ENCODE peak calls at places on chromosomes 12 and 14, in ten cellular contexts. A is ecto neural progenitor cell, X is GM18507, V is GM20000, W is small intestine, T is AG04450, S is AG09309, N is amniotic stem cell, I is SHP77, Z is mesenchymal stem cell. C is an unnamed sample.
A peak's percentile ranks its signal among the peaks of the same experiment; 100 is the strongest.

GRCh38 chr12:58529114-58529665 is 391.1 kb downstream of the LRIG3 start:
- DNase-seq in A (no peak), X (no peak), V (no peak), W (no peak), T (no peak), S (peak; percentile 10), N (no peak), I (no peak), Z (peak; percentile 91), C (peak; percentile 89)

GRCh38 chr14:54374117-54374884 is 22.5 kb upstream of the CDKN3 start:
- DNase-seq in A (no peak), X (no peak), V (no peak), W (peak; percentile 79), T (no peak), S (no peak), N (no peak), I (no peak), Z (no peak), C (peak; percentile 34)

GRCh38 chr12:28708918-28709371 is 440.1 kb upstream of the FAR2 start:
- DNase-seq in A (no peak), X (no peak), V (no peak), W (no peak), T (peak; percentile 27), S (peak; percentile 75), N (peak; percentile 59), I (no peak), Z (peak; percentile 20), C (peak; percentile 85)

GRCh38 chr12:50224026-50224692 is 57.0 kb upstream of the CERS5 start:
- DNase-seq in A (no peak), X (no peak), V (no peak), W (peak; percentile 73), T (no peak), S (no peak), N (no peak), I (peak; percentile 86), Z (peak; percentile 69), C (no peak)

GRCh38 chr12:12922191-12922616 is 29.8 kb downstream of the GPRC5D start:
- DNase-seq in A (no peak), X (no peak), V (no peak), W (no peak), T (no peak), S (no peak), N (no peak), I (no peak), Z (peak; percentile 60), C (peak; percentile 87)

GRCh38 chr14:74402264-74403251 is 23.5 kb downstream of the SYNDIG1L start:
- DNase-seq in A (no peak), X (no peak), V (no peak), W (no peak), T (no peak), S (no peak), N (no peak), I (no peak), Z (no peak), C (no peak)

GRCh38 chr12:92844147-92844763 is 84.8 kb downstream of the EEA1 start:
- DNase-seq in A (no peak), X (no peak), V (no peak), W (no peak), T (no peak), S (no peak), N (no peak), I (no peak), Z (no peak), C (no peak)

GRCh38 chr12:84502907-84503787 is 409.5 kb downstream of the SLC6A15 start:
- DNase-seq in A (peak; percentile 68), X (peak; percentile 0), V (peak; percentile 39), W (peak; percentile 27), T (peak; percentile 55), S (peak; percentile 37), N (peak; percentile 40), I (peak; percentile 56), Z (peak; percentile 75), C (peak; percentile 79)

GRCh38 chr12:107138990-107139389 is 45.6 kb upstream of the CRY1 start:
- DNase-seq in A (no peak), X (no peak), V (no peak), W (no peak), T (no peak), S (no peak), N (no peak), I (no peak), Z (no peak), C (no peak)

GRCh38 chr14:58693048-58693447 is 55.3 kb downstream of the DACT1 start:
- DNase-seq in A (no peak), X (no peak), V (no peak), W (no peak), T (no peak), S (no peak), N (no peak), I (no peak), Z (no peak), C (no peak)

GRCh38 chr12:74349925-74350324 is 187.7 kb upstream of the ATXN7L3B start:
- DNase-seq in A (no peak), X (no peak), V (no peak), W (no peak), T (no peak), S (no peak), N (peak; percentile 8), I (no peak), Z (no peak), C (peak; percentile 41)

GRCh38 chr12:26636710-26637328 is 196.2 kb downstream of the ITPR2 start:
- DNase-seq in A (no peak), X (no peak), V (no peak), W (no peak), T (no peak), S (no peak), N (no peak), I (no peak), Z (peak; percentile 61), C (peak; percentile 91)

GRCh38 chr12:64160718-64161060 is 61.4 kb downstream of the KICS2 start:
- DNase-seq in A (no peak), X (no peak), V (no peak), W (no peak), T (peak; percentile 20), S (no peak), N (no peak), I (no peak), Z (no peak), C (peak; percentile 75)

GRCh38 chr12:112285600-112286401 is 96.4 kb downstream of the HECTD4 start:
- DNase-seq in A (no peak), X (no peak), V (no peak), W (no peak), T (no peak), S (no peak), N (no peak), I (peak; percentile 76), Z (no peak), C (no peak)

GRCh38 chr12:6700646-6701051 is at the start of gene PIANP:
- DNase-seq in A (no peak), X (no peak), V (no peak), W (no peak), T (no peak), S (no peak), N (peak; percentile 42), I (no peak), Z (peak; percentile 40), C (no peak)

GRCh38 chr14:87491816-87492215 is 501.2 kb downstream of the GALC start:
- DNase-seq in A (no peak), X (no peak), V (no peak), W (no peak), T (no peak), S (no peak), N (no peak), I (no peak), Z (no peak), C (no peak)

GRCh38 chr12:29234965-29235364 is 85.9 kb downstream of the FAR2 start:
- DNase-seq in A (no peak), X (no peak), V (no peak), W (no peak), T (no peak), S (no peak), N (no peak), I (no peak), Z (peak; percentile 30), C (peak; percentile 76)

GRCh38 chr12:42002563-42002962 is 142.1 kb downstream of the GXYLT1 start:
- DNase-seq in A (no peak), X (no peak), V (no peak), W (no peak), T (no peak), S (no peak), N (no peak), I (no peak), Z (no peak), C (no peak)

GRCh38 chr14:52338282-52338681 is 24.2 kb downstream of the PTGER2 start:
- DNase-seq in A (no peak), X (no peak), V (no peak), W (no peak), T (no peak), S (no peak), N (peak; percentile 26), I (no peak), Z (peak; percentile 46), C (peak; percentile 87)

GRCh38 chr12:3632256-3633240 is 120.4 kb downstream of the CRACR2A start:
- DNase-seq in A (no peak), X (no peak), V (no peak), W (no peak), T (no peak), S (no peak), N (no peak), I (no peak), Z (no peak), C (peak; percentile 54)

GRCh38 chr14:88616697-88617096 is 53.9 kb downstream of the ZC3H14 start:
- DNase-seq in A (no peak), X (no peak), V (no peak), W (no peak), T (no peak), S (no peak), N (no peak), I (no peak), Z (no peak), C (no peak)

GRCh38 chr14:20093442-20093841 is 17.1 kb upstream of the OR4K17 start:
- DNase-seq in A (no peak), X (no peak), V (no peak), W (no peak), T (no peak), S (no peak), N (no peak), I (no peak), Z (no peak), C (no peak)

GRCh38 chr12:104079024-104079423 is 14.7 kb downstream of the HCFC2 start:
- DNase-seq in A (no peak), X (no peak), V (no peak), W (no peak), T (no peak), S (no peak), N (no peak), I (no peak), Z (no peak), C (no peak)

GRCh38 chr14:93943052-93943451 is 15.9 kb downstream of the FAM181A start:
- DNase-seq in A (no peak), X (no peak), V (no peak), W (no peak), T (peak; percentile 27), S (no peak), N (no peak), I (no peak), Z (peak; percentile 82), C (peak; percentile 77)

GRCh38 chr14:74955229-74955999 is at the start of gene PGF:
- DNase-seq in A (peak; percentile 85), X (no peak), V (peak; percentile 77), W (peak; percentile 59), T (no peak), S (no peak), N (no peak), I (peak; percentile 51), Z (peak; percentile 70), C (peak; percentile 28)

GRCh38 chr12:68359669-68360068 is 27.5 kb upstream of the MDM1 start:
- DNase-seq in A (no peak), X (no peak), V (no peak), W (no peak), T (no peak), S (no peak), N (no peak), I (no peak), Z (no peak), C (no peak)

GRCh38 chr14:72547999-72548398 is 345.9 kb downstream of the DPF3 start:
- DNase-seq in A (no peak), X (no peak), V (no peak), W (no peak), T (no peak), S (no peak), N (no peak), I (no peak), Z (no peak), C (no peak)

GRCh38 chr12:119621878-119622277 is 28.3 kb downstream of the TMEM233 start:
- DNase-seq in A (no peak), X (no peak), V (no peak), W (no peak), T (no peak), S (no peak), N (no peak), I (no peak), Z (no peak), C (peak; percentile 48)

C was measured in iris pigment epithelial cell.